ENCODE peak calls at places on chromosomes 5 and 9, in four cellular contexts. X is stimulated activated CD4-positive, alpha-beta T cell treated with anti-CD3 and anti-CD28 coated beads, Interleukin-4, amount 100 ng/mL, for 1 hour; F is amniotic stem cell; H is neuronal stem cell. O is an unnamed sample.

GRCh38 chr5:14745188-14745563 is 80.7 kb downstream of the OTULIN start:
- DNase-seq in X (no peak), F (no peak), H (no peak), O (no peak)

GRCh38 chr9:116287721-116288120 is 134.1 kb downstream of the PAPPA start:
- DNase-seq in X (no peak), F (no peak), H (no peak), O (no peak)

GRCh38 chr9:76369583-76369982 is 24.6 kb downstream of the RFK start:
- DNase-seq in X (no peak), F (no peak), H (no peak), O (no peak)

GRCh38 chr9:69465473-69465872 is 140.5 kb downstream of the ENTREP1 start:
- DNase-seq in X (no peak), F (no peak), H (no peak), O (no peak)

GRCh38 chr5:111158105-111158744 is 66.0 kb upstream of the CAMK4 start:
- DNase-seq in X (peak), F (peak), H (peak), O (peak)

GRCh38 chr9:124419832-124420489 is 4.7 kb upstream of the PSMB7 start:
- DNase-seq in X (no peak), F (no peak), H (no peak), O (no peak)

GRCh38 chr5:177539411-177539810 is 15.0 kb downstream of the FAM193B start:
- DNase-seq in X (no peak), F (no peak), H (no peak), O (no peak)

GRCh38 chr9:36148652-36149051 is 12.1 kb downstream of the GLIPR2 start:
- DNase-seq in X (peak), F (peak), H (no peak), O (no peak)

GRCh38 chr5:98455660-98456059 is 317.8 kb upstream of the RGMB start:
- DNase-seq in X (no peak), F (peak), H (no peak), O (no peak)

GRCh38 chr9:89878687-89879086 is 273.9 kb downstream of the GADD45G start:
- DNase-seq in X (no peak), F (no peak), H (no peak), O (no peak)

GRCh38 chr5:132437604-132438275 is 52.8 kb downstream of the IRF1 start:
- DNase-seq in X (peak), F (no peak), H (no peak), O (no peak)

GRCh38 chr5:122759310-122759709 is 15.6 kb upstream of the SNX2 start:
- DNase-seq in X (no peak), F (no peak), H (no peak), O (no peak)

GRCh38 chr5:17001418-17001817 is 65.3 kb upstream of the MYO10 start:
- DNase-seq in X (no peak), F (no peak), H (no peak), O (no peak)

GRCh38 chr5:7415123-7415522 is 19.2 kb downstream of the ADCY2 start:
- DNase-seq in X (no peak), F (no peak), H (no peak), O (no peak)

GRCh38 chr9:118567861-118568260 is 801.4 kb downstream of the BRINP1 start:
- DNase-seq in X (no peak), F (no peak), H (no peak), O (no peak)

GRCh38 chr5:171906703-171907590 is 99.5 kb downstream of the FBXW11 start:
- DNase-seq in X (no peak), F (no peak), H (no peak), O (no peak)

GRCh38 chr5:8538813-8539212 is 669.9 kb downstream of the MTRR start:
- DNase-seq in X (no peak), F (no peak), H (no peak), O (no peak)

GRCh38 chr5:143495823-143496275 is 92.4 kb upstream of the NR3C1 start:
- DNase-seq in X (no peak), F (no peak), H (no peak), O (no peak)

GRCh38 chr5:67299317-67299716 is 102.7 kb upstream of the CD180 start:
- DNase-seq in X (no peak), F (no peak), H (no peak), O (no peak)

GRCh38 chr5:169576181-169576598 is 7.4 kb upstream of the SPDL1 start:
- DNase-seq in X (no peak), F (peak), H (no peak), O (no peak)

GRCh38 chr9:82535432-82535998 is 527.4 kb downstream of the RASEF start:
- DNase-seq in X (no peak), F (no peak), H (no peak), O (no peak)

GRCh38 chr5:73955447-73955846 is 329.5 kb downstream of the ARHGEF28 start:
- DNase-seq in X (no peak), F (no peak), H (no peak), O (no peak)

GRCh38 chr9:96048116-96048953 is 172.8 kb downstream of the ERCC6L2 start:
- DNase-seq in X (peak), F (no peak), H (peak), O (peak)

GRCh38 chr5:170813231-170813630 is 29.7 kb downstream of the GABRP start:
- DNase-seq in X (no peak), F (no peak), H (no peak), O (no peak)

GRCh38 chr5:77168884-77169254 is 41.6 kb upstream of the PDE8B start:
- DNase-seq in X (no peak), F (no peak), H (no peak), O (no peak)

O was measured in neural crest cell.